ENCODE peak calls at places on chromosomes 3 and 15, in eight cellular contexts. X is H9; D is fibroblast of lung; A is colonic mucosa; R is body of pancreas; E is cardiac muscle cell; F is CD4-positive, alpha-beta T cell; M is neural progenitor cell. Y is an unnamed sample. For H3K27me3, the result is how much of the 10 kb centered on the place peaks cover.

GRCh38 chr3:28376424-28376823 is 27.8 kb upstream of the AZI2 start:
- DNase-seq in X (no peak), D (peak), A (no peak), R (peak), E (peak), F (no peak), M (no peak), Y (peak)

GRCh38 chr3:167184511-167184910 is 195.6 kb downstream of the ZBBX start:
- DNase-seq in X (peak), D (no peak), A (no peak), R (no peak), E (no peak), F (no peak), M (peak), Y (no peak)

GRCh38 chr3:43998841-43999805 is 242.6 kb upstream of the TOPAZ1 start:
- DNase-seq in X (peak), D (peak), A (no peak), R (no peak), E (peak), F (no peak), M (peak), Y (no peak)

GRCh38 chr15:27868828-27869404 is 230.2 kb downstream of the OCA2 start:
- DNase-seq in X (no peak), D (no peak), A (no peak), R (no peak), E (no peak), F (no peak), M (no peak), Y (no peak)

GRCh38 chr3:126154391-126155279 is 25.8 kb downstream of the ALDH1L1 start:
- DNase-seq in X (no peak), D (no peak), A (peak), R (no peak), E (no peak), F (no peak), M (no peak), Y (no peak)

GRCh38 chr15:34588046-34588674 is 4.7 kb upstream of the GOLGA8B start:
- DNase-seq in X (peak), D (peak), A (peak), R (peak), E (peak), F (peak), M (peak), Y (peak)

GRCh38 chr15:90598053-90598577 is 68.4 kb downstream of the CRTC3 start:
- DNase-seq in X (peak), D (no peak), A (peak), R (peak), E (peak), F (no peak), M (peak), Y (no peak)

GRCh38 chr3:134392336-134392983 is 18.2 kb upstream of the AMOTL2 start:
- DNase-seq in X (no peak), D (peak), A (no peak), R (no peak), E (peak), F (no peak), M (no peak), Y (no peak)

GRCh38 chr3:169710619-169711018 is 47.1 kb upstream of the MECOM start:
- DNase-seq in X (no peak), D (peak), A (no peak), R (no peak), E (no peak), F (no peak), M (no peak), Y (no peak)

GRCh38 chr3:134473868-134474546 is 11.8 kb downstream of the ANAPC13 start:
- DNase-seq in X (peak), D (peak), A (peak), R (peak), E (peak), F (peak), M (peak), Y (no peak)

GRCh38 chr3:38264307-38264706 is 1.3 kb upstream of the SLC22A13 start:
- DNase-seq in X (no peak), D (no peak), A (no peak), R (no peak), E (no peak), F (no peak), M (no peak), Y (no peak)

GRCh38 chr3:181292984-181293383 is 303.4 kb upstream of the DNAJC19 start:
- DNase-seq in X (no peak), D (peak), A (no peak), R (no peak), E (peak), F (no peak), M (no peak), Y (no peak)

GRCh38 chr15:79208179-79208578 is 74.3 kb upstream of the ANKRD34C start:
- DNase-seq in X (no peak), D (no peak), A (no peak), R (no peak), E (no peak), F (no peak), M (no peak), Y (no peak)

GRCh38 chr3:50150863-50151686 is 4.0 kb upstream of the SEMA3F start:
- DNase-seq in X (peak), D (no peak), A (peak), R (no peak), E (no peak), F (no peak), M (peak), Y (no peak)

GRCh38 chr3:113274425-113274824 is 63.1 kb downstream of the BOC start:
- DNase-seq in X (peak), D (no peak), A (no peak), R (no peak), E (no peak), F (no peak), M (no peak), Y (no peak)

GRCh38 chr3:46867550-46867898 is 4.3 kb upstream of the MYL3 start:
- DNase-seq in X (no peak), D (peak), A (peak), R (peak), E (peak), F (no peak), M (no peak), Y (no peak)

GRCh38 chr15:64209680-64210334 is 47.0 kb upstream of the PPIB start:
- DNase-seq in X (no peak), D (peak), A (no peak), R (no peak), E (peak), F (no peak), M (no peak), Y (peak)

GRCh38 chr3:177733936-177734335 is 536.7 kb upstream of the TBL1XR1 start:
- DNase-seq in X (no peak), D (no peak), A (no peak), R (no peak), E (no peak), F (no peak), M (no peak), Y (no peak)

GRCh38 chr3:83189634-83190033 is 1428.2 kb upstream of the GBE1 start:
- DNase-seq in X (no peak), D (no peak), A (no peak), R (no peak), E (no peak), F (no peak), M (no peak), Y (no peak)

GRCh38 chr15:34318277-34319079 is 19.1 kb downstream of the SLC12A6 start:
- DNase-seq in X (peak), D (peak), A (peak), R (peak), E (peak), F (no peak), M (peak), Y (no peak)

GRCh38 chr15:69025320-69025719 is 10.8 kb downstream of the NOX5 start:
- DNase-seq in X (no peak), D (peak), A (no peak), R (no peak), E (no peak), F (no peak), M (no peak), Y (no peak)

GRCh38 chr3:108398510-108398909 is 102.2 kb downstream of the HHLA2 start:
- DNase-seq in X (no peak), D (no peak), A (no peak), R (no peak), E (no peak), F (no peak), M (no peak), Y (no peak)

GRCh38 chr3:10745392-10745791 is 70.6 kb upstream of the SLC6A11 start:
- DNase-seq in X (no peak), D (no peak), A (no peak), R (no peak), E (no peak), F (no peak), M (no peak), Y (no peak)

GRCh38 chr15:78051622-78052405 is 25.7 kb downstream of the TBC1D2B start:
- DNase-seq in X (no peak), D (peak), A (peak), R (peak), E (peak), F (no peak), M (no peak), Y (no peak)

GRCh38 chr15:101505610-101506337 is 16.3 kb upstream of the PCSK6 start:
- DNase-seq in X (no peak), D (no peak), A (no peak), R (no peak), E (no peak), F (no peak), M (no peak), Y (no peak)

GRCh38 chr3:5087209-5087608 is 34.9 kb upstream of the ARL8B start:
- DNase-seq in X (no peak), D (no peak), A (no peak), R (no peak), E (no peak), F (no peak), M (no peak), Y (no peak)

GRCh38 chr3:23490459-23490858 is 287.3 kb downstream of the UBE2E2 start:
- DNase-seq in X (no peak), D (peak), A (no peak), R (no peak), E (peak), F (no peak), M (no peak), Y (no peak)

GRCh38 chr15:38389924-38390542 is 63.9 kb upstream of the FAM98B start:
- DNase-seq in X (peak), D (peak), A (peak), R (peak), E (peak), F (peak), M (peak), Y (peak)

GRCh38 chr3:114764056-114764492 is 383.0 kb downstream of the ZBTB20 start:
- DNase-seq in X (no peak), D (peak), A (peak), R (no peak), E (peak), F (no peak), M (no peak), Y (no peak)

GRCh38 chr3:117133066-117133465 is 423.5 kb downstream of the TUSC7 start:
- DNase-seq in X (no peak), D (no peak), A (no peak), R (no peak), E (no peak), F (no peak), M (no peak), Y (no peak)

GRCh38 chr3:82978368-82978767 is 1216.9 kb upstream of the GBE1 start:
- DNase-seq in X (no peak), D (no peak), A (no peak), R (no peak), E (no peak), F (no peak), M (no peak), Y (no peak)

GRCh38 chr3:128498127-128498626 is 5.2 kb upstream of the GATA2 start:
- DNase-seq in X (peak), D (no peak), A (no peak), R (no peak), E (no peak), F (no peak), M (no peak), Y (no peak)

GRCh38 chr3:128497305-128498126 is 4.5 kb upstream of the GATA2 start:
- DNase-seq in X (peak), D (peak), A (peak), R (peak), E (peak), F (peak), M (peak), Y (peak)

GRCh38 chr3:128499724-128500275 is 6.8 kb upstream of the GATA2 start:
- DNase-seq in X (no peak), D (peak), A (peak), R (no peak), E (peak), F (no peak), M (no peak), Y (no peak)

GRCh38 chr3:128500556-128500955 is 7.6 kb upstream of the GATA2 start:
- DNase-seq in X (no peak), D (no peak), A (no peak), R (no peak), E (no peak), F (no peak), M (no peak), Y (no peak)

DNA sequence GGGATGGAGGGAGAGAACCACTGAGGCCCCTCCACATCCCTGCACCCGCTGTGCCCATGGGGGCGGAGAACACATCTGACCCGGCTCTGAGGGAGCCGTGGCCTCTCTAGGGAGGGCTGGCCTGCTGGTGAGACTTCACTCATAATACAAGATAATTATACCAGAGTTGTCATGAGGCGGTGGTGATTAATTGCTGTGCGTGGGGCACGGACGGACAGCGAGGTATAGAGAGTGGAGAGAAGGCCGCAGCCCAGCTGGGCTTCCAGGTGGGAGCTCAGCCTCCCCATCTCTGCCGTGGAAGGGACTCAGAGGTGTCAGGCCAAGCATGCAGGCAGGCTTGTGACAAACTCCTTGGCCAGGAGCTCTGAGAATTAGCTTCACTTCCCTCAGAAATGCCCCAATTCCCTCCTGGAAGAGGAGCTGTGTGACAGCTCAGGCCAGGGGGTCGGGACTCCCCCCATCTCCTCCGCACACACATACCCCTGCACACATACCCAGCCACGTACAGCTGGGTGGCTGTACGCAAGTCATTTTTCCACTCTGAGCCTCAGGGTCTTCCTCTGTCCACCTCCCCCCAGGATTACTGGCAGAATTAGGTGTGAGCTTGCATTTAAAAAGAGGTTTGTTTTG is 6.0 kb upstream of the GATA2 start:
- DNase-seq in X (peak), D (no peak), A (peak), R (no peak), E (no peak), F (no peak), M (no peak), Y (no peak)
- H3K27me3 ChIP-seq in X (under half), D (under half), A (under half), R (under half), E (under half), F (under half), M (half or more), Y (under half)

DNA sequence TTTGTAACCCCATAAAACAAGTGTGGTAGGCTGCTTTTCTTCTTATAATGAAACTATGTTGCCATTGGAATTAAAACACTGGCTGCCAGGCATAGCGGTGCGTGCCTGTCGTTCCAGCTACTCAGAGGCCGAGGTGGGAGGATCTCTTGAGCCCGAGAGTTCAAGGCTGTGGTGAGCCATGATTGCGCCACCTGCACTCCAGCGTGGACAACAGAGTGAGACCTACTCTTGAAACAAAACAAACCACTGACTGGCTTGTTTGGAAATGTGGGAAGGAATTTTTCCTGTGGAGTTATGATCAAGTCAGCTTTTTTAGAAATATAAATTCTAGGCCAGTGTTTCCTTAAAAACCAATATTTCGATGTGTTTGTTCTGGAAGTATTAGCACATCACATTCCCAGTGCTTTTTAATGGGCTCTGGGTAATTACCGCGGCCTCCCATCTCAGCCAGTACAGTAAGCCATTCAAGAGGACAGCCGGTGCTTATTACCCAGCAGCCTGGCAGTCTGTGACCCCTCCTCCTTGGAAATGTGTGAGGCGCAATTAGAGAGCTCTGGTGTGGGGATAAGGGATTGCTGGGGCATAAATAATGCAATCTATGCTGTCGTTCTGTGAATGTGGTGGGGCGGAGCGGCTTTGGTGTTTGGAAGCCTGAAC is 58.3 kb upstream of the TRAK1 start:
- DNase-seq in X (no peak), D (peak), A (peak), R (peak), E (peak), F (no peak), M (peak), Y (peak)
- TF ChIP-seq CTCF in X (no peak), D (no peak), A (no peak), R (no peak), E (peak), F (no peak), M (no peak), Y (no peak)

DNA sequence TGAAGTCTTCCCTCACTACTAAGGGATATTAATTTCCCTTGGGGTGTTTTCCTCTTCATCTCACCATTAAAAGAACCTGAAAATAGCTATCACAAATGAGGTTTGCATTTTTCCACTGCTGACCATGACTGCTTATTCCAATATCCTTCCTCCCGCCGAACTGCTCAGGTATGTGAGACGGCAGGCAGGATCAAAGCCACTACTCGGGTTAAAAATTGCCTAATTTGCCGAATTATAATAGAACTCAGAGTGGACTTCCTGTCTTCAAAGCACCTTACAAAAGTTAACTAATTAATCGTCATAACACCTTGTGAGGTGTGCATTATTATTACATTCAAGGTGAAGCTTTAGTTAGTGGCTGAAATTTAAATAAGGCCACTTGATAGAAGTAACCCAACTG is 655.2 kb upstream of the ADAMTS9 start:
- DNase-seq in X (no peak), D (no peak), A (no peak), R (no peak), E (no peak), F (no peak), M (no peak), Y (no peak)
- H3K27me3 ChIP-seq in X (under half), D (under half), A (under half), R (under half), E (under half), F (under half), M (under half), Y (under half)

GRCh38 chr3:175956964-175957363 is 1097.8 kb downstream of the NAALADL2 start:
- DNase-seq in X (no peak), D (peak), A (no peak), R (no peak), E (peak), F (no peak), M (peak), Y (no peak)
- TF ChIP-seq CTCF in X (peak), D (no peak), A (no peak), R (no peak), E (no peak), F (no peak), M (peak), Y (no peak)

DNA sequence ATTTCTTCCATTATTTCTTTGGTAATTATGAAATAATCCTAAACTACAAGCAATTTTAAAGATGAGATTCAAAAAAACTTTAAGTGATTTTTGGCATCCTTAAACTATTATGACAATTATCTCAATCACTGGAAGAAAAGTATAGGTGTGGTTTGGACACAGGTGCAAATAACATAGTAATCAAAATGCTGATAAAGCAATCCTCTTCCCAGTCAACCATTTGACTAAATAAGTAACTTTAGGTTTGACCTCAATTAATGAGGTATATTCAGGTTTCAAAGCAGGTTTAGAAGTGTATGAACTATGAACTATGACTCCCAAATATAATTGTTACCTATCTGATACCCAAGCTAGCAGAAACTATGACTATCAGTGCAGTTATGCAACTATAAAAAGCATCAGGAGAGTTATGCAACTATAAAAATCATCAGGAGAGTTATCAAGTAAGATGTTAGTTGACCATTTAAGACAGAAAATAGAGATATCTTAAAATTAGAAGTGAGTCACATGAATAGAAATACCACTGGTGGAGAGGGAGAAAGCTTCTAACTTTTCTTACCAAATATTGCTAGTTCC is 8.9 kb upstream of the CNTN3 start:
- DNase-seq in X (no peak), D (no peak), A (no peak), R (no peak), E (no peak), F (no peak), M (no peak), Y (no peak)
- H3K27me3 ChIP-seq in X (under half), D (under half), A (under half), R (under half), E (under half), F (under half), M (under half), Y (under half)

Y was measured in HL-60.